ENCODE peak calls at places on chromosomes 6 and 20, in nine cellular contexts. One of them, this sample, is unnamed. For H3K4me1, the result is how much of the 10 kb centered on the place peaks cover.

GRCh38 chr6:10722820-10723651 is at the start of gene TMEM14C:
- DNase-seq in breast epithelium: peak
- DNase-seq in GM23338: peak
- DNase-seq in spleen: peak
- DNase-seq in pancreas: peak
- DNase-seq in adrenal gland: peak
- DNase-seq in heart left ventricle: peak
- DNase-seq in MM.1S: peak
- DNase-seq in RWPE2: peak
- DNase-seq in this sample: peak

GRCh38 chr6:132202569-132202968 is 198.7 kb downstream of the MOXD1 start:
- DNase-seq in breast epithelium: no peak
- DNase-seq in GM23338: no peak
- DNase-seq in spleen: no peak
- DNase-seq in pancreas: no peak
- DNase-seq in adrenal gland: no peak
- DNase-seq in heart left ventricle: no peak
- DNase-seq in MM.1S: no peak
- DNase-seq in RWPE2: no peak
- DNase-seq in this sample: no peak

GRCh38 chr6:18179770-18180393 is 24.7 kb downstream of the KDM1B start:
- DNase-seq in breast epithelium: no peak
- DNase-seq in GM23338: no peak
- DNase-seq in spleen: no peak
- DNase-seq in pancreas: no peak
- DNase-seq in adrenal gland: no peak
- DNase-seq in heart left ventricle: peak
- DNase-seq in MM.1S: no peak
- DNase-seq in RWPE2: no peak
- DNase-seq in this sample: no peak

GRCh38 chr20:62837790-62838458 is 21.1 kb downstream of the COL9A3 start:
- DNase-seq in breast epithelium: peak
- DNase-seq in GM23338: no peak
- DNase-seq in spleen: peak
- DNase-seq in pancreas: peak
- DNase-seq in adrenal gland: no peak
- DNase-seq in heart left ventricle: peak
- DNase-seq in MM.1S: no peak
- DNase-seq in RWPE2: peak
- DNase-seq in this sample: no peak

GRCh38 chr6:30411515-30412207 is 66.7 kb downstream of the RPP21 start:
- DNase-seq in breast epithelium: no peak
- DNase-seq in GM23338: peak
- DNase-seq in spleen: peak
- DNase-seq in pancreas: peak
- DNase-seq in adrenal gland: peak
- DNase-seq in heart left ventricle: no peak
- DNase-seq in MM.1S: peak
- DNase-seq in RWPE2: no peak
- DNase-seq in this sample: peak

GRCh38 chr6:2127484-2127911 is 117.9 kb downstream of the GMDS start:
- DNase-seq in breast epithelium: no peak
- DNase-seq in GM23338: no peak
- DNase-seq in spleen: peak
- DNase-seq in pancreas: no peak
- DNase-seq in adrenal gland: no peak
- DNase-seq in heart left ventricle: peak
- DNase-seq in MM.1S: no peak
- DNase-seq in RWPE2: no peak
- DNase-seq in this sample: peak

GRCh38 chr20:45088247-45088646 is 12.7 kb downstream of the KCNS1 start:
- DNase-seq in breast epithelium: no peak
- DNase-seq in GM23338: peak
- DNase-seq in spleen: no peak
- DNase-seq in pancreas: no peak
- DNase-seq in adrenal gland: no peak
- DNase-seq in heart left ventricle: no peak
- DNase-seq in MM.1S: no peak
- DNase-seq in RWPE2: peak
- DNase-seq in this sample: no peak

GRCh38 chr6:97394160-97394748 is 111.2 kb upstream of the MMS22L start:
- DNase-seq in breast epithelium: no peak
- DNase-seq in GM23338: peak
- DNase-seq in spleen: no peak
- DNase-seq in pancreas: peak
- DNase-seq in adrenal gland: peak
- DNase-seq in heart left ventricle: no peak
- DNase-seq in MM.1S: peak
- DNase-seq in RWPE2: no peak
- DNase-seq in this sample: no peak

GRCh38 chr20:3658019-3658707 is 5.0 kb downstream of the GFRA4 start:
- DNase-seq in breast epithelium: no peak
- DNase-seq in GM23338: no peak
- DNase-seq in spleen: peak
- DNase-seq in pancreas: no peak
- DNase-seq in adrenal gland: no peak
- DNase-seq in heart left ventricle: peak
- DNase-seq in MM.1S: no peak
- DNase-seq in RWPE2: no peak
- DNase-seq in this sample: no peak

GRCh38 chr6:117078624-117079023 is 186.7 kb upstream of the VGLL2 start:
- DNase-seq in breast epithelium: no peak
- DNase-seq in GM23338: no peak
- DNase-seq in spleen: no peak
- DNase-seq in pancreas: no peak
- DNase-seq in adrenal gland: no peak
- DNase-seq in heart left ventricle: no peak
- DNase-seq in MM.1S: no peak
- DNase-seq in RWPE2: no peak
- DNase-seq in this sample: no peak

GRCh38 chr6:38209291-38209865 is 389.9 kb downstream of the ZFAND3 start:
- DNase-seq in breast epithelium: no peak
- DNase-seq in GM23338: no peak
- DNase-seq in spleen: no peak
- DNase-seq in pancreas: no peak
- DNase-seq in adrenal gland: no peak
- DNase-seq in heart left ventricle: no peak
- DNase-seq in MM.1S: no peak
- DNase-seq in RWPE2: no peak
- DNase-seq in this sample: no peak

GRCh38 chr20:33160681-33161080 is 7.3 kb upstream of the BPIFA2 start:
- DNase-seq in breast epithelium: no peak
- DNase-seq in GM23338: no peak
- DNase-seq in spleen: no peak
- DNase-seq in pancreas: no peak
- DNase-seq in adrenal gland: no peak
- DNase-seq in heart left ventricle: no peak
- DNase-seq in MM.1S: no peak
- DNase-seq in RWPE2: peak
- DNase-seq in this sample: no peak

GRCh38 chr6:21402368-21402767 is 191.2 kb upstream of the SOX4 start:
- DNase-seq in breast epithelium: peak
- DNase-seq in GM23338: no peak
- DNase-seq in spleen: no peak
- DNase-seq in pancreas: no peak
- DNase-seq in adrenal gland: no peak
- DNase-seq in heart left ventricle: no peak
- DNase-seq in MM.1S: no peak
- DNase-seq in RWPE2: no peak
- DNase-seq in this sample: no peak

GRCh38 chr6:15911753-15912504 is 217.0 kb upstream of the MYLIP start:
- DNase-seq in breast epithelium: no peak
- DNase-seq in GM23338: peak
- DNase-seq in spleen: no peak
- DNase-seq in pancreas: no peak
- DNase-seq in adrenal gland: no peak
- DNase-seq in heart left ventricle: no peak
- DNase-seq in MM.1S: no peak
- DNase-seq in RWPE2: no peak
- DNase-seq in this sample: no peak
- H3K4me3 ChIP-seq in breast epithelium: no peak
- H3K4me3 ChIP-seq in GM23338: no peak
- H3K4me3 ChIP-seq in spleen: no peak
- H3K4me3 ChIP-seq in pancreas: no peak
- H3K4me3 ChIP-seq in adrenal gland: no peak
- H3K4me3 ChIP-seq in heart left ventricle: no peak
- H3K4me3 ChIP-seq in MM.1S: no peak
- H3K4me3 ChIP-seq in RWPE2: no peak
- H3K4me3 ChIP-seq in this sample: no peak

DNA sequence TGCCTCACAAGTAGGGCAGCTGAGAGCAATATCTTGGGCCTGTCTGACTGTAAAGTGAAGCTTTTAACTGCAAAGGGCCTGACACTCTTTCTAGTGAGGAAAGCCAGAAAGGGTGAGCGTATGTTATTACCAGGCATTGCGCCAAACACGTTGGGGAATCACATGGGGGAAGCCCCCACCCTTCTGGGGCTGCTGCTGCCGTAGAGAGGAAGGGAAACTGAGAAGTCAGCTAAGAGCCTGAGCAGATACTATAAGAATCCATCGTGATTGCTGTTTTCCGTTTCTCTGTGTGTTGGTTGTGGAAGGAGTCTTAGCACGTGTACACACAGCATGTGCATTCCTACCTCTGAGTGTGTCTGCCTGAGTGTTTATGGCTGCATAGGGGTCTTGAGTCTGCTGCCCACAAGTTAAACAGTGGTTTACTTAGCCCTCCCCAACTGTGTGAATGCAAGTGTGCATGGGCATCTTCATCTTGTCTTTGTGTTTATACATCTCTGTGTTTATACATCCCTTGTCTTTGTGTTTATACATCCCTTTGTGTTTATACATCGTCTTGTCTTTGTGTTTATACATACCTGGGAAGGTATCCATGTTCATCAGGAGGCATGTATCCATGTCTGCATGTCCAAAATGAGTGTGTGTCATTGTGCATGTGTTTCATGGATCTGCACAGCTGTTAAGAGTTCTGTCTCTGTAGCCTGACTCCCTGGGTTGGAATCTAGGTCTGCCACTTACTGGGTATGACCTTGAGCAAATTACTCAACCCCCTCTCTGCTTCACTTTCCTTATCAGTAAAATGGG is 50.3 kb upstream of the SIRPA start:
- DNase-seq in breast epithelium: no peak
- DNase-seq in GM23338: no peak
- DNase-seq in spleen: peak
- DNase-seq in pancreas: no peak
- DNase-seq in adrenal gland: no peak
- DNase-seq in heart left ventricle: no peak
- DNase-seq in MM.1S: peak
- DNase-seq in RWPE2: no peak
- DNase-seq in this sample: peak
- H3K4me1 ChIP-seq in breast epithelium: under half
- H3K4me1 ChIP-seq in GM23338: under half
- H3K4me1 ChIP-seq in spleen: half or more
- H3K4me1 ChIP-seq in pancreas: under half
- H3K4me1 ChIP-seq in adrenal gland: under half
- H3K4me1 ChIP-seq in heart left ventricle: under half
- H3K4me1 ChIP-seq in MM.1S: under half
- H3K4me1 ChIP-seq in RWPE2: under half
- H3K4me1 ChIP-seq in this sample: under half

DNA sequence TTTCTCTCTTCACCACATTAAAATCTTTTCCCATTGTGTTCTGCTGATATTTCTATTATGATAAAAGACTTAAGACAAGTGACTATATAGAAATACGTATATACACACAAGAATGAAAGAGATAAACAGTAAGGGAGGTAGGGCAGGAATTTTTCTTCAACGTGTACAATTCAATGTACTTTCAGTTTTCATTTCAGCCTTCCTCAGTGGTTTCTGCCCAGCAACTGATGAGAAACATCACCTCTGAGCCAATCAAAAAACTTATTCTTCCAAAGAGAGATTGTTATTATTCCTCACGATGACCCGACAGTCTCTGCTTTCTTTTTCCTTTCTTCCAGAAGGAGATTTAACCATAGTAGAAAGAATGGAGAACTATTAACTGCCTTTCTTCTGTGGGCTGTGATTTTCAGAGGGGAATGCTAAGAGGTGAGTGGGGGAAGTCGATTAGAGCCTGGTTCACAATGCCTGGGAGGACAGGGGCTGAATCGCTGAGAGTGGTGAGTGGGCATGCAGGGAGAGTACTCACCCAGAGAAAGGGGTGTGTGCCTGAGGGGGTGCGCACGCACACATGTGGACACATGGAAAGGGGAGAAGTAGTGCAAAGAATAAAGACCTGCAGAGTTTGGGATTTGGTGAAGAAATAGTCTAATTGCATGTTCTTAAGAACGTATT is at the start of gene BTN3A1:
- DNase-seq in breast epithelium: peak
- DNase-seq in GM23338: peak
- DNase-seq in spleen: peak
- DNase-seq in pancreas: peak
- DNase-seq in adrenal gland: peak
- DNase-seq in heart left ventricle: peak
- DNase-seq in MM.1S: peak
- DNase-seq in RWPE2: no peak
- DNase-seq in this sample: peak
- H3K4me3 ChIP-seq in breast epithelium: peak
- H3K4me3 ChIP-seq in GM23338: peak
- H3K4me3 ChIP-seq in spleen: peak
- H3K4me3 ChIP-seq in pancreas: peak
- H3K4me3 ChIP-seq in adrenal gland: peak
- H3K4me3 ChIP-seq in heart left ventricle: peak
- H3K4me3 ChIP-seq in MM.1S: peak
- H3K4me3 ChIP-seq in RWPE2: peak
- H3K4me3 ChIP-seq in this sample: peak

GRCh38 chr6:44006123-44006871 is 121.0 kb downstream of the MRPL14 start:
- DNase-seq in breast epithelium: no peak
- DNase-seq in GM23338: no peak
- DNase-seq in spleen: peak
- DNase-seq in pancreas: no peak
- DNase-seq in adrenal gland: no peak
- DNase-seq in heart left ventricle: peak
- DNase-seq in MM.1S: no peak
- DNase-seq in RWPE2: no peak
- DNase-seq in this sample: no peak

GRCh38 chr6:44005507-44005903 is 121.7 kb downstream of the MRPL14 start:
- DNase-seq in breast epithelium: no peak
- DNase-seq in GM23338: no peak
- DNase-seq in spleen: no peak
- DNase-seq in pancreas: no peak
- DNase-seq in adrenal gland: no peak
- DNase-seq in heart left ventricle: peak
- DNase-seq in MM.1S: no peak
- DNase-seq in RWPE2: no peak
- DNase-seq in this sample: no peak

GRCh38 chr6:44007818-44008660 is 119.2 kb downstream of the MRPL14 start:
- DNase-seq in breast epithelium: no peak
- DNase-seq in GM23338: no peak
- DNase-seq in spleen: peak
- DNase-seq in pancreas: no peak
- DNase-seq in adrenal gland: no peak
- DNase-seq in heart left ventricle: peak
- DNase-seq in MM.1S: no peak
- DNase-seq in RWPE2: peak
- DNase-seq in this sample: no peak

GRCh38 chr6:44008821-44009370 is 118.4 kb downstream of the MRPL14 start:
- DNase-seq in breast epithelium: no peak
- DNase-seq in GM23338: no peak
- DNase-seq in spleen: peak
- DNase-seq in pancreas: no peak
- DNase-seq in adrenal gland: no peak
- DNase-seq in heart left ventricle: no peak
- DNase-seq in MM.1S: no peak
- DNase-seq in RWPE2: peak
- DNase-seq in this sample: no peak

GRCh38 chr6:44006872-44007303 is 120.4 kb downstream of the MRPL14 start:
- DNase-seq in breast epithelium: no peak
- DNase-seq in GM23338: no peak
- DNase-seq in spleen: no peak
- DNase-seq in pancreas: no peak
- DNase-seq in adrenal gland: no peak
- DNase-seq in heart left ventricle: peak
- DNase-seq in MM.1S: no peak
- DNase-seq in RWPE2: no peak
- DNase-seq in this sample: no peak
- H3K4me1 ChIP-seq in breast epithelium: under half
- H3K4me1 ChIP-seq in GM23338: under half
- H3K4me1 ChIP-seq in spleen: under half
- H3K4me1 ChIP-seq in pancreas: under half
- H3K4me1 ChIP-seq in adrenal gland: under half
- H3K4me1 ChIP-seq in heart left ventricle: under half
- H3K4me1 ChIP-seq in MM.1S: under half
- H3K4me1 ChIP-seq in RWPE2: under half
- H3K4me1 ChIP-seq in this sample: under half